ENCODE peak calls at places on chromosomes 12 and 14, in six cellular contexts. One of them, this sample, is unnamed.

GRCh38 chr12:30624009-30624408 is 71.7 kb downstream of the IPO8 start:
- DNase-seq in Calu3: no peak
- DNase-seq in pons: no peak
- DNase-seq in IMR-90: no peak
- DNase-seq in activated naive CD8-positive, alpha-beta T cell treated with anti-CD3 and anti-CD28 coated beads, Interleukin-2, amount 50 U/mL, for 24 hours: no peak
- DNase-seq in stimulated activated CD4-positive, alpha-beta T cell treated with anti-CD3 and anti-CD28 coated beads, Interleukin-12 subunit alpha, Interleukin-12 subunit beta, amount 100 ng/mL, for 24 hours: no peak
- DNase-seq in this sample: no peak

GRCh38 chr12:12779529-12779928 is 5.9 kb upstream of the APOLD1 start:
- DNase-seq in Calu3: no peak
- DNase-seq in pons: no peak
- DNase-seq in IMR-90: peak
- DNase-seq in activated naive CD8-positive, alpha-beta T cell treated with anti-CD3 and anti-CD28 coated beads, Interleukin-2, amount 50 U/mL, for 24 hours: no peak
- DNase-seq in stimulated activated CD4-positive, alpha-beta T cell treated with anti-CD3 and anti-CD28 coated beads, Interleukin-12 subunit alpha, Interleukin-12 subunit beta, amount 100 ng/mL, for 24 hours: no peak
- DNase-seq in this sample: no peak

GRCh38 chr14:104176611-104177010 is 38.2 kb downstream of the KIF26A start:
- DNase-seq in Calu3: no peak
- DNase-seq in pons: no peak
- DNase-seq in IMR-90: no peak
- DNase-seq in activated naive CD8-positive, alpha-beta T cell treated with anti-CD3 and anti-CD28 coated beads, Interleukin-2, amount 50 U/mL, for 24 hours: no peak
- DNase-seq in stimulated activated CD4-positive, alpha-beta T cell treated with anti-CD3 and anti-CD28 coated beads, Interleukin-12 subunit alpha, Interleukin-12 subunit beta, amount 100 ng/mL, for 24 hours: no peak
- DNase-seq in this sample: no peak

GRCh38 chr12:116880817-116881324 is 370 bp downstream of the HRK start:
- DNase-seq in Calu3: peak
- DNase-seq in pons: no peak
- DNase-seq in IMR-90: peak
- DNase-seq in activated naive CD8-positive, alpha-beta T cell treated with anti-CD3 and anti-CD28 coated beads, Interleukin-2, amount 50 U/mL, for 24 hours: peak
- DNase-seq in stimulated activated CD4-positive, alpha-beta T cell treated with anti-CD3 and anti-CD28 coated beads, Interleukin-12 subunit alpha, Interleukin-12 subunit beta, amount 100 ng/mL, for 24 hours: peak
- DNase-seq in this sample: peak

GRCh38 chr14:24483604-24484252 is 24.3 kb downstream of the CMA1 start:
- DNase-seq in Calu3: no peak
- DNase-seq in pons: no peak
- DNase-seq in IMR-90: peak
- DNase-seq in activated naive CD8-positive, alpha-beta T cell treated with anti-CD3 and anti-CD28 coated beads, Interleukin-2, amount 50 U/mL, for 24 hours: no peak
- DNase-seq in stimulated activated CD4-positive, alpha-beta T cell treated with anti-CD3 and anti-CD28 coated beads, Interleukin-12 subunit alpha, Interleukin-12 subunit beta, amount 100 ng/mL, for 24 hours: no peak
- DNase-seq in this sample: no peak

GRCh38 chr12:77402726-77403125 is 337.4 kb upstream of the E2F7 start:
- DNase-seq in Calu3: no peak
- DNase-seq in pons: no peak
- DNase-seq in IMR-90: peak
- DNase-seq in activated naive CD8-positive, alpha-beta T cell treated with anti-CD3 and anti-CD28 coated beads, Interleukin-2, amount 50 U/mL, for 24 hours: no peak
- DNase-seq in stimulated activated CD4-positive, alpha-beta T cell treated with anti-CD3 and anti-CD28 coated beads, Interleukin-12 subunit alpha, Interleukin-12 subunit beta, amount 100 ng/mL, for 24 hours: no peak
- DNase-seq in this sample: no peak

GRCh38 chr12:127179199-127179598 is 1087.8 kb upstream of the TMEM132C start:
- DNase-seq in Calu3: no peak
- DNase-seq in pons: no peak
- DNase-seq in IMR-90: no peak
- DNase-seq in activated naive CD8-positive, alpha-beta T cell treated with anti-CD3 and anti-CD28 coated beads, Interleukin-2, amount 50 U/mL, for 24 hours: no peak
- DNase-seq in stimulated activated CD4-positive, alpha-beta T cell treated with anti-CD3 and anti-CD28 coated beads, Interleukin-12 subunit alpha, Interleukin-12 subunit beta, amount 100 ng/mL, for 24 hours: no peak
- DNase-seq in this sample: no peak

GRCh38 chr12:12331244-12331771 is 18.7 kb downstream of the MANSC1 start:
- DNase-seq in Calu3: no peak
- DNase-seq in pons: no peak
- DNase-seq in IMR-90: no peak
- DNase-seq in activated naive CD8-positive, alpha-beta T cell treated with anti-CD3 and anti-CD28 coated beads, Interleukin-2, amount 50 U/mL, for 24 hours: no peak
- DNase-seq in stimulated activated CD4-positive, alpha-beta T cell treated with anti-CD3 and anti-CD28 coated beads, Interleukin-12 subunit alpha, Interleukin-12 subunit beta, amount 100 ng/mL, for 24 hours: no peak
- DNase-seq in this sample: no peak

GRCh38 chr14:68947802-68948201 is 31.3 kb downstream of the ACTN1 start:
- DNase-seq in Calu3: peak
- DNase-seq in pons: no peak
- DNase-seq in IMR-90: peak
- DNase-seq in activated naive CD8-positive, alpha-beta T cell treated with anti-CD3 and anti-CD28 coated beads, Interleukin-2, amount 50 U/mL, for 24 hours: no peak
- DNase-seq in stimulated activated CD4-positive, alpha-beta T cell treated with anti-CD3 and anti-CD28 coated beads, Interleukin-12 subunit alpha, Interleukin-12 subunit beta, amount 100 ng/mL, for 24 hours: no peak
- DNase-seq in this sample: peak

GRCh38 chr12:66036317-66036716 is 94.2 kb downstream of the LLPH start:
- DNase-seq in Calu3: peak
- DNase-seq in pons: no peak
- DNase-seq in IMR-90: peak
- DNase-seq in activated naive CD8-positive, alpha-beta T cell treated with anti-CD3 and anti-CD28 coated beads, Interleukin-2, amount 50 U/mL, for 24 hours: no peak
- DNase-seq in stimulated activated CD4-positive, alpha-beta T cell treated with anti-CD3 and anti-CD28 coated beads, Interleukin-12 subunit alpha, Interleukin-12 subunit beta, amount 100 ng/mL, for 24 hours: no peak
- DNase-seq in this sample: peak

GRCh38 chr12:68276400-68276930 is 23.1 kb upstream of the IL22 start:
- DNase-seq in Calu3: no peak
- DNase-seq in pons: no peak
- DNase-seq in IMR-90: no peak
- DNase-seq in activated naive CD8-positive, alpha-beta T cell treated with anti-CD3 and anti-CD28 coated beads, Interleukin-2, amount 50 U/mL, for 24 hours: no peak
- DNase-seq in stimulated activated CD4-positive, alpha-beta T cell treated with anti-CD3 and anti-CD28 coated beads, Interleukin-12 subunit alpha, Interleukin-12 subunit beta, amount 100 ng/mL, for 24 hours: no peak
- DNase-seq in this sample: no peak

GRCh38 chr12:68119724-68120211 is 39.8 kb downstream of the IFNG start:
- DNase-seq in Calu3: no peak
- DNase-seq in pons: no peak
- DNase-seq in IMR-90: no peak
- DNase-seq in activated naive CD8-positive, alpha-beta T cell treated with anti-CD3 and anti-CD28 coated beads, Interleukin-2, amount 50 U/mL, for 24 hours: peak
- DNase-seq in stimulated activated CD4-positive, alpha-beta T cell treated with anti-CD3 and anti-CD28 coated beads, Interleukin-12 subunit alpha, Interleukin-12 subunit beta, amount 100 ng/mL, for 24 hours: peak
- DNase-seq in this sample: no peak

GRCh38 chr14:81221579-81222102 is 882 bp upstream of the GTF2A1 start:
- DNase-seq in Calu3: no peak
- DNase-seq in pons: peak
- DNase-seq in IMR-90: peak
- DNase-seq in activated naive CD8-positive, alpha-beta T cell treated with anti-CD3 and anti-CD28 coated beads, Interleukin-2, amount 50 U/mL, for 24 hours: peak
- DNase-seq in stimulated activated CD4-positive, alpha-beta T cell treated with anti-CD3 and anti-CD28 coated beads, Interleukin-12 subunit alpha, Interleukin-12 subunit beta, amount 100 ng/mL, for 24 hours: no peak
- DNase-seq in this sample: no peak

GRCh38 chr12:27940756-27941402 is 31.7 kb downstream of the PTHLH start:
- DNase-seq in Calu3: peak
- DNase-seq in pons: peak
- DNase-seq in IMR-90: peak
- DNase-seq in activated naive CD8-positive, alpha-beta T cell treated with anti-CD3 and anti-CD28 coated beads, Interleukin-2, amount 50 U/mL, for 24 hours: peak
- DNase-seq in stimulated activated CD4-positive, alpha-beta T cell treated with anti-CD3 and anti-CD28 coated beads, Interleukin-12 subunit alpha, Interleukin-12 subunit beta, amount 100 ng/mL, for 24 hours: peak
- DNase-seq in this sample: peak

GRCh38 chr12:10361084-10361483 is 28.8 kb downstream of the KLRK1 start:
- DNase-seq in Calu3: peak
- DNase-seq in pons: no peak
- DNase-seq in IMR-90: no peak
- DNase-seq in activated naive CD8-positive, alpha-beta T cell treated with anti-CD3 and anti-CD28 coated beads, Interleukin-2, amount 50 U/mL, for 24 hours: no peak
- DNase-seq in stimulated activated CD4-positive, alpha-beta T cell treated with anti-CD3 and anti-CD28 coated beads, Interleukin-12 subunit alpha, Interleukin-12 subunit beta, amount 100 ng/mL, for 24 hours: no peak
- DNase-seq in this sample: no peak

GRCh38 chr12:122393822-122394221 is 28.6 kb downstream of the CLIP1 start:
- DNase-seq in Calu3: no peak
- DNase-seq in pons: no peak
- DNase-seq in IMR-90: no peak
- DNase-seq in activated naive CD8-positive, alpha-beta T cell treated with anti-CD3 and anti-CD28 coated beads, Interleukin-2, amount 50 U/mL, for 24 hours: no peak
- DNase-seq in stimulated activated CD4-positive, alpha-beta T cell treated with anti-CD3 and anti-CD28 coated beads, Interleukin-12 subunit alpha, Interleukin-12 subunit beta, amount 100 ng/mL, for 24 hours: no peak
- DNase-seq in this sample: no peak

GRCh38 chr14:87813211-87813610 is 179.8 kb downstream of the GALC start:
- DNase-seq in Calu3: no peak
- DNase-seq in pons: no peak
- DNase-seq in IMR-90: no peak
- DNase-seq in activated naive CD8-positive, alpha-beta T cell treated with anti-CD3 and anti-CD28 coated beads, Interleukin-2, amount 50 U/mL, for 24 hours: no peak
- DNase-seq in stimulated activated CD4-positive, alpha-beta T cell treated with anti-CD3 and anti-CD28 coated beads, Interleukin-12 subunit alpha, Interleukin-12 subunit beta, amount 100 ng/mL, for 24 hours: no peak
- DNase-seq in this sample: no peak

GRCh38 chr14:58055497-58055896 is 96.5 kb downstream of the ARMH4 start:
- DNase-seq in Calu3: no peak
- DNase-seq in pons: no peak
- DNase-seq in IMR-90: no peak
- DNase-seq in activated naive CD8-positive, alpha-beta T cell treated with anti-CD3 and anti-CD28 coated beads, Interleukin-2, amount 50 U/mL, for 24 hours: no peak
- DNase-seq in stimulated activated CD4-positive, alpha-beta T cell treated with anti-CD3 and anti-CD28 coated beads, Interleukin-12 subunit alpha, Interleukin-12 subunit beta, amount 100 ng/mL, for 24 hours: no peak
- DNase-seq in this sample: no peak

GRCh38 chr12:89319606-89320005 is 32.7 kb downstream of the DUSP6 start:
- DNase-seq in Calu3: no peak
- DNase-seq in pons: no peak
- DNase-seq in IMR-90: no peak
- DNase-seq in activated naive CD8-positive, alpha-beta T cell treated with anti-CD3 and anti-CD28 coated beads, Interleukin-2, amount 50 U/mL, for 24 hours: no peak
- DNase-seq in stimulated activated CD4-positive, alpha-beta T cell treated with anti-CD3 and anti-CD28 coated beads, Interleukin-12 subunit alpha, Interleukin-12 subunit beta, amount 100 ng/mL, for 24 hours: no peak
- DNase-seq in this sample: no peak

GRCh38 chr12:1326258-1326657 is 268.1 kb downstream of the FBXL14 start:
- DNase-seq in Calu3: no peak
- DNase-seq in pons: no peak
- DNase-seq in IMR-90: no peak
- DNase-seq in activated naive CD8-positive, alpha-beta T cell treated with anti-CD3 and anti-CD28 coated beads, Interleukin-2, amount 50 U/mL, for 24 hours: no peak
- DNase-seq in stimulated activated CD4-positive, alpha-beta T cell treated with anti-CD3 and anti-CD28 coated beads, Interleukin-12 subunit alpha, Interleukin-12 subunit beta, amount 100 ng/mL, for 24 hours: no peak
- DNase-seq in this sample: no peak

GRCh38 chr12:93767524-93767863 is 90.3 kb downstream of the CRADD start:
- DNase-seq in Calu3: no peak
- DNase-seq in pons: no peak
- DNase-seq in IMR-90: no peak
- DNase-seq in activated naive CD8-positive, alpha-beta T cell treated with anti-CD3 and anti-CD28 coated beads, Interleukin-2, amount 50 U/mL, for 24 hours: no peak
- DNase-seq in stimulated activated CD4-positive, alpha-beta T cell treated with anti-CD3 and anti-CD28 coated beads, Interleukin-12 subunit alpha, Interleukin-12 subunit beta, amount 100 ng/mL, for 24 hours: no peak
- DNase-seq in this sample: no peak

GRCh38 chr12:58907326-58907855 is 12.9 kb downstream of the LRIG3 start:
- DNase-seq in Calu3: no peak
- DNase-seq in pons: no peak
- DNase-seq in IMR-90: peak
- DNase-seq in activated naive CD8-positive, alpha-beta T cell treated with anti-CD3 and anti-CD28 coated beads, Interleukin-2, amount 50 U/mL, for 24 hours: no peak
- DNase-seq in stimulated activated CD4-positive, alpha-beta T cell treated with anti-CD3 and anti-CD28 coated beads, Interleukin-12 subunit alpha, Interleukin-12 subunit beta, amount 100 ng/mL, for 24 hours: no peak
- DNase-seq in this sample: no peak

GRCh38 chr12:78146365-78146772 is 315.7 kb downstream of the NAV3 start:
- DNase-seq in Calu3: no peak
- DNase-seq in pons: peak
- DNase-seq in IMR-90: peak
- DNase-seq in activated naive CD8-positive, alpha-beta T cell treated with anti-CD3 and anti-CD28 coated beads, Interleukin-2, amount 50 U/mL, for 24 hours: no peak
- DNase-seq in stimulated activated CD4-positive, alpha-beta T cell treated with anti-CD3 and anti-CD28 coated beads, Interleukin-12 subunit alpha, Interleukin-12 subunit beta, amount 100 ng/mL, for 24 hours: no peak
- DNase-seq in this sample: peak

GRCh38 chr12:105933671-105934665 is 204.8 kb downstream of the NUAK1 start:
- DNase-seq in Calu3: no peak
- DNase-seq in pons: no peak
- DNase-seq in IMR-90: peak
- DNase-seq in activated naive CD8-positive, alpha-beta T cell treated with anti-CD3 and anti-CD28 coated beads, Interleukin-2, amount 50 U/mL, for 24 hours: no peak
- DNase-seq in stimulated activated CD4-positive, alpha-beta T cell treated with anti-CD3 and anti-CD28 coated beads, Interleukin-12 subunit alpha, Interleukin-12 subunit beta, amount 100 ng/mL, for 24 hours: no peak
- DNase-seq in this sample: no peak

GRCh38 chr12:33676866-33677265 is 237.2 kb upstream of the SYT10 start:
- DNase-seq in Calu3: no peak
- DNase-seq in pons: no peak
- DNase-seq in IMR-90: no peak
- DNase-seq in activated naive CD8-positive, alpha-beta T cell treated with anti-CD3 and anti-CD28 coated beads, Interleukin-2, amount 50 U/mL, for 24 hours: no peak
- DNase-seq in stimulated activated CD4-positive, alpha-beta T cell treated with anti-CD3 and anti-CD28 coated beads, Interleukin-12 subunit alpha, Interleukin-12 subunit beta, amount 100 ng/mL, for 24 hours: no peak
- DNase-seq in this sample: no peak

GRCh38 chr14:102005336-102005735 is 41.0 kb downstream of the DYNC1H1 start:
- DNase-seq in Calu3: no peak
- DNase-seq in pons: no peak
- DNase-seq in IMR-90: no peak
- DNase-seq in activated naive CD8-positive, alpha-beta T cell treated with anti-CD3 and anti-CD28 coated beads, Interleukin-2, amount 50 U/mL, for 24 hours: no peak
- DNase-seq in stimulated activated CD4-positive, alpha-beta T cell treated with anti-CD3 and anti-CD28 coated beads, Interleukin-12 subunit alpha, Interleukin-12 subunit beta, amount 100 ng/mL, for 24 hours: no peak
- DNase-seq in this sample: no peak

GRCh38 chr12:206746-207440 is 7.1 kb downstream of the SLC6A12 start:
- DNase-seq in Calu3: no peak
- DNase-seq in pons: no peak
- DNase-seq in IMR-90: no peak
- DNase-seq in activated naive CD8-positive, alpha-beta T cell treated with anti-CD3 and anti-CD28 coated beads, Interleukin-2, amount 50 U/mL, for 24 hours: no peak
- DNase-seq in stimulated activated CD4-positive, alpha-beta T cell treated with anti-CD3 and anti-CD28 coated beads, Interleukin-12 subunit alpha, Interleukin-12 subunit beta, amount 100 ng/mL, for 24 hours: no peak
- DNase-seq in this sample: no peak

GRCh38 chr12:125014526-125014925 is 21.1 kb downstream of the BRI3BP start:
- DNase-seq in Calu3: no peak
- DNase-seq in pons: no peak
- DNase-seq in IMR-90: no peak
- DNase-seq in activated naive CD8-positive, alpha-beta T cell treated with anti-CD3 and anti-CD28 coated beads, Interleukin-2, amount 50 U/mL, for 24 hours: no peak
- DNase-seq in stimulated activated CD4-positive, alpha-beta T cell treated with anti-CD3 and anti-CD28 coated beads, Interleukin-12 subunit alpha, Interleukin-12 subunit beta, amount 100 ng/mL, for 24 hours: no peak
- DNase-seq in this sample: no peak

GRCh38 chr12:89542912-89543592 is 17.2 kb upstream of the POC1B start:
- DNase-seq in Calu3: peak
- DNase-seq in pons: peak
- DNase-seq in IMR-90: peak
- DNase-seq in activated naive CD8-positive, alpha-beta T cell treated with anti-CD3 and anti-CD28 coated beads, Interleukin-2, amount 50 U/mL, for 24 hours: peak
- DNase-seq in stimulated activated CD4-positive, alpha-beta T cell treated with anti-CD3 and anti-CD28 coated beads, Interleukin-12 subunit alpha, Interleukin-12 subunit beta, amount 100 ng/mL, for 24 hours: peak
- DNase-seq in this sample: peak

This sample was measured in D341Med.